ENCODE peak calls at places on chromosomes 2 and 18, in ten cellular contexts. L, N, Q, C, E, H, A, U, M and Y are unnamed samples.

GRCh38 chr2:14064346-14064745 is 568.2 kb upstream of the LRATD1 start:
- DNase-seq in L (no peak), N (no peak), Q (no peak), C (no peak), E (no peak), H (no peak), A (no peak), U (no peak), M (no peak), Y (no peak)

GRCh38 chr18:60910534-60910933 is 422.7 kb upstream of the CDH20 start:
- DNase-seq in L (no peak), N (no peak), Q (no peak), C (no peak), E (no peak), H (no peak), A (no peak), U (no peak), M (no peak), Y (no peak)

GRCh38 chr2:20491739-20492531 is 45.1 kb downstream of the RHOB start:
- DNase-seq in L (no peak), N (no peak), Q (no peak), C (no peak), E (no peak), H (no peak), A (no peak), U (no peak), M (no peak), Y (no peak)

GRCh38 chr2:121234144-121234543 is 50.9 kb downstream of the TFCP2L1 start:
- DNase-seq in L (no peak), N (no peak), Q (no peak), C (no peak), E (no peak), H (no peak), A (no peak), U (no peak), M (no peak), Y (no peak)

GRCh38 chr2:168649105-168649504 is 153.3 kb upstream of the NOSTRIN start:
- DNase-seq in L (no peak), N (no peak), Q (no peak), C (no peak), E (no peak), H (no peak), A (no peak), U (no peak), M (no peak), Y (no peak)

GRCh38 chr2:41853427-41854191 is 194.2 kb upstream of the PKDCC start:
- DNase-seq in L (peak; percentile 72), N (no peak), Q (peak; percentile 70), C (no peak), E (no peak), H (no peak), A (peak; percentile 56), U (peak; percentile 82), M (no peak), Y (no peak)

GRCh38 chr18:61892683-61893303 is at the start of gene RNF152:
- DNase-seq in L (peak; percentile 70), N (peak; percentile 38), Q (peak; percentile 53), C (peak; percentile 10), E (peak; percentile 20), H (no peak), A (peak; percentile 34), U (no peak), M (no peak), Y (no peak)

GRCh38 chr2:179141206-179141605 is 91.3 kb upstream of the CCDC141 start:
- DNase-seq in L (no peak), N (no peak), Q (no peak), C (no peak), E (no peak), H (no peak), A (peak; percentile 85), U (no peak), M (no peak), Y (no peak)

GRCh38 chr18:12253517-12254136 is 534 bp upstream of the CIDEA start:
- DNase-seq in L (peak; percentile 75), N (no peak), Q (no peak), C (no peak), E (no peak), H (no peak), A (no peak), U (no peak), M (no peak), Y (no peak)

GRCh38 chr2:171923206-171923605 is 945 bp downstream of the HAT1 start:
- DNase-seq in L (peak; percentile 48), N (no peak), Q (no peak), C (no peak), E (no peak), H (no peak), A (peak; percentile 20), U (peak; percentile 27), M (no peak), Y (no peak)

GRCh38 chr2:182951948-182952663 is 85.7 kb upstream of the FRZB start:
- DNase-seq in L (no peak), N (no peak), Q (no peak), C (no peak), E (no peak), H (no peak), A (no peak), U (no peak), M (no peak), Y (no peak)

GRCh38 chr2:130864830-130865229 is 28.1 kb downstream of the ARHGEF4 start:
- DNase-seq in L (peak; percentile 75), N (no peak), Q (no peak), C (no peak), E (no peak), H (no peak), A (peak; percentile 99), U (peak; percentile 15), M (no peak), Y (peak; percentile 41)

GRCh38 chr2:100059638-100060037 is 82.8 kb downstream of the AFF3 start:
- DNase-seq in L (no peak), N (no peak), Q (no peak), C (no peak), E (no peak), H (no peak), A (no peak), U (no peak), M (no peak), Y (no peak)

GRCh38 chr2:113977660-113978523 is 88.0 kb downstream of the ACTR3 start:
- DNase-seq in L (peak; percentile 93), N (no peak), Q (no peak), C (no peak), E (no peak), H (no peak), A (peak; percentile 45), U (peak; percentile 49), M (peak; percentile 83), Y (no peak)

GRCh38 chr2:221448857-221449390 is 123.2 kb downstream of the EPHA4 start:
- DNase-seq in L (no peak), N (no peak), Q (no peak), C (no peak), E (no peak), H (no peak), A (no peak), U (no peak), M (no peak), Y (no peak)

GRCh38 chr2:111705711-111706323 is 178.2 kb downstream of the ANAPC1 start:
- DNase-seq in L (peak; percentile 73), N (peak; percentile 48), Q (peak; percentile 53), C (peak; percentile 17), E (peak; percentile 9), H (peak; percentile 29), A (peak; percentile 81), U (peak; percentile 96), M (peak; percentile 69), Y (peak; percentile 52)

GRCh38 chr2:102051659-102052366 is 60.1 kb downstream of the IL1R2 start:
- DNase-seq in L (no peak), N (no peak), Q (no peak), C (no peak), E (no peak), H (no peak), A (no peak), U (no peak), M (no peak), Y (no peak)

GRCh38 chr2:221569342-221570278 is 2.5 kb downstream of the EPHA4 start:
- DNase-seq in L (no peak), N (no peak), Q (peak; percentile 44), C (no peak), E (no peak), H (no peak), A (no peak), U (no peak), M (no peak), Y (no peak)

GRCh38 chr2:177030391-177031000 is 182.1 kb upstream of the HNRNPA3 start:
- DNase-seq in L (no peak), N (no peak), Q (no peak), C (no peak), E (no peak), H (no peak), A (no peak), U (no peak), M (no peak), Y (no peak)

GRCh38 chr2:181185948-181186347 is 205.5 kb downstream of the UBE2E3 start:
- DNase-seq in L (no peak), N (no peak), Q (no peak), C (no peak), E (no peak), H (no peak), A (no peak), U (peak; percentile 21), M (no peak), Y (no peak)

GRCh38 chr2:237904806-237905599 is 45.6 kb downstream of the RAMP1 start:
- DNase-seq in L (no peak), N (no peak), Q (no peak), C (no peak), E (no peak), H (no peak), A (no peak), U (no peak), M (no peak), Y (no peak)

GRCh38 chr18:79489900-79490592 is 94.3 kb downstream of the NFATC1 start:
- DNase-seq in L (no peak), N (no peak), Q (no peak), C (no peak), E (no peak), H (no peak), A (no peak), U (no peak), M (no peak), Y (peak; percentile 54)

GRCh38 chr2:232674491-232674890 is 22.6 kb upstream of the GIGYF2 start:
- DNase-seq in L (no peak), N (no peak), Q (no peak), C (no peak), E (no peak), H (no peak), A (no peak), U (no peak), M (no peak), Y (no peak)

GRCh38 chr2:30139131-30139870 is 7.5 kb upstream of the YPEL5 start:
- DNase-seq in L (no peak), N (peak; percentile 43), Q (no peak), C (peak; percentile 30), E (peak; percentile 45), H (no peak), A (peak; percentile 87), U (no peak), M (no peak), Y (no peak)

GRCh38 chr2:160934263-160934662 is 226.0 kb upstream of the TANK start:
- DNase-seq in L (no peak), N (no peak), Q (no peak), C (no peak), E (no peak), H (no peak), A (no peak), U (no peak), M (no peak), Y (no peak)

GRCh38 chr18:44458777-44459176 is 221.9 kb upstream of the SETBP1 start:
- DNase-seq in L (peak; percentile 51), N (no peak), Q (no peak), C (no peak), E (no peak), H (no peak), A (peak; percentile 93), U (peak; percentile 37), M (no peak), Y (no peak)

GRCh38 chr2:218780851-218781690 is 876 bp upstream of the CYP27A1 start:
- DNase-seq in L (peak; percentile 19), N (no peak), Q (no peak), C (no peak), E (no peak), H (no peak), A (peak; percentile 13), U (peak; percentile 35), M (no peak), Y (no peak)

GRCh38 chr2:173851256-173851655 is 113.9 kb downstream of the SP3 start:
- DNase-seq in L (no peak), N (no peak), Q (no peak), C (no peak), E (no peak), H (no peak), A (no peak), U (peak; percentile 82), M (no peak), Y (no peak)